ENCODE peak calls at places on chromosomes 13 and 19, in six cellular contexts. Y is HepG2, S is H1, A is K562, Q is HCT116, J is SK-N-SH. T is an unnamed sample.

GRCh38 chr19:29544656-29545360 is 19.0 kb downstream of the VSTM2B start:
- DNase-seq in A (no peak), Y (no peak), J (no peak), S (no peak), Q (no peak), T (no peak)

GRCh38 chr13:106034201-106034600 is 501.3 kb downstream of the EFNB2 start:
- DNase-seq in S (no peak), A (no peak), Y (no peak), Q (no peak), J (no peak), T (no peak)

GRCh38 chr13:110187501-110188161 is 119.3 kb downstream of the COL4A1 start:
- DNase-seq in Y (no peak), Q (no peak), A (no peak), S (no peak), J (peak; percentile 44), T (no peak)

GRCh38 chr19:46180701-46181385 is 32.8 kb downstream of the IGFL2 start:
- DNase-seq in S (no peak), Y (no peak), A (no peak), J (no peak), Q (peak; percentile 15), T (no peak)

GRCh38 chr19:16571283-16571682 is 932 bp downstream of the SLC35E1 start:
- DNase-seq in Y (peak; percentile 10), S (no peak), Q (no peak), A (no peak), J (no peak), T (no peak)

GRCh38 chr13:98187862-98188261 is 10.8 kb upstream of the RNF113B start:
- DNase-seq in Q (no peak), J (no peak), S (no peak), Y (no peak), A (no peak), T (no peak)

GRCh38 chr13:87582399-87582798 is 88.8 kb upstream of the SLITRK5 start:
- DNase-seq in A (no peak), Q (no peak), Y (no peak), J (no peak), S (no peak), T (no peak)

GRCh38 chr13:33249066-33249465 is 36.5 kb downstream of the STARD13 start:
- DNase-seq in Y (no peak), Q (peak; percentile 13), S (no peak), A (no peak), J (no peak), T (no peak)

GRCh38 chr13:59178344-59178743 is 985.4 kb downstream of the DIAPH3 start:
- DNase-seq in Y (no peak), A (no peak), J (no peak), Q (no peak), S (no peak), T (peak; percentile 15)

GRCh38 chr13:113152894-113153809 is 5.3 kb upstream of the PROZ start:
- DNase-seq in Y (peak; percentile 36), Q (no peak), S (no peak), J (peak; percentile 65), A (peak; percentile 35), T (peak; percentile 28)

GRCh38 chr19:19348266-19348665 is 27.6 kb downstream of the MAU2 start:
- DNase-seq in S (no peak), Q (no peak), Y (no peak), J (no peak), A (no peak), T (no peak)

GRCh38 chr19:7505682-7506384 is 10.1 kb upstream of the ZNF358 start:
- DNase-seq in S (no peak), Y (no peak), A (peak; percentile 95), Q (no peak), J (peak; percentile 95), T (no peak)
- TF ChIP-seq JUND in S (no peak), Y (no peak), A (no peak), Q (no peak), J (no peak), T (no peak)

DNA sequence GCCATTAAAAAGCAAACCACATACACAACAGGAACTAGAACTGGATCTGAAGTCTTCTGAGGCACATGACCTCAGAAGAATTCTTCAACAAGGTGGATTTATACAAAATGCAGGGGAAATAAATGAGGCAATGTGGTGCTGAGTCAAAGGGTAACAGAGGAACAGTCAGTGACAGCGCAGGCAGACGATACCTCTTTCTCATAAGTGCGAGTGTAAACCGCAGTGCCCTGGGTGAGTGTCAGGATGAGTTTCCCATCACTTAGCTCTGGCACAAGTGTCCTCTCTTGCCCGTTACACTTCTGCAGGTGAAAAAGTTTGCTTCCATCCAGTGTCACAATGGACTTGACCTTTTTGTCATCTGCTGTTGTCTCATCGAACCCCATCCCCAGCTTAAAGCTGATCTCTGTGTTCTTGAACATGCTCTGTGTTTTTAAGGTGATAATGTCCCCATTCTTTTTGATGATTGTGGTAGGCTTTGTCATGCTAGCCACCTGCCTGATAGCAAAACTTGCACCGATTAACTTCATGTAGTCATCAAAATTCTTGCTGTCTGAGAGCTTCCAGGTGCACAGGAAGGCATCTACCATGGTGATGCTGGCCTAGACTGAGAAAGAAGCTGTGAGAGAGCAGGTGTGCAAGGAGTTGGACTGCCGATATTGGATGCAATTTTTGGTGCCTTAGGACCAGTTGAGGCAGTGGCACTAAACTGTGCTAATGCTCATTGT is 97.3 kb downstream of the AKAP11 start:
- DNase-seq in Y (no peak), Q (no peak), J (no peak), A (no peak), S (no peak), T (no peak)
- TF ChIP-seq JUND in Y (no peak), Q (no peak), J (no peak), A (no peak), S (no peak), T (no peak)

GRCh38 chr19:40805258-40805868 is 6.4 kb downstream of the EGLN2 start:
- DNase-seq in S (no peak), Y (no peak), J (no peak), A (no peak), Q (no peak), T (no peak)
- TF ChIP-seq JUND in S (no peak), Y (no peak), J (no peak), A (no peak), Q (no peak), T (no peak)

GRCh38 chr19:50607874-50608785 is 31.6 kb downstream of the SYT3 start:
- DNase-seq in J (peak; percentile 92), Q (peak; percentile 13), S (peak; percentile 97), Y (peak; percentile 31), A (peak; percentile 94), T (no peak)
- TF ChIP-seq JUND in J (no peak), Q (no peak), S (peak; percentile 88), Y (no peak), A (peak; percentile 91), T (no peak)

T was measured in T47D.